ENCODE peak calls at places on chromosomes 6 and 20, in seven cellular contexts. I, E, L, C, G, V and W are unnamed samples.
A peak's percentile ranks its signal among the peaks of the same experiment; 100 is the strongest.

GRCh38 chr6:52494298-52495072 is 74.3 kb downstream of the EFHC1 start:
- DNase-seq in I (peak; percentile 2), E (no peak), L (no peak), C (no peak), G (no peak), V (no peak), W (no peak)

GRCh38 chr6:155887431-155887830 is 431.8 kb upstream of the NOX3 start:
- DNase-seq in I (no peak), E (no peak), L (no peak), C (no peak), G (no peak), V (no peak), W (no peak)

GRCh38 chr6:95693108-95693507 is 115.8 kb downstream of the MANEA start:
- DNase-seq in I (no peak), E (no peak), L (no peak), C (peak; percentile 9), G (no peak), V (no peak), W (peak; percentile 21)

GRCh38 chr6:109087661-109088264 is 6.9 kb downstream of the SESN1 start:
- DNase-seq in I (no peak), E (no peak), L (no peak), C (no peak), G (no peak), V (no peak), W (no peak)

GRCh38 chr20:61115627-61116026 is 136.4 kb upstream of the CDH4 start:
- DNase-seq in I (no peak), E (no peak), L (peak; percentile 60), C (no peak), G (peak; percentile 23), V (no peak), W (no peak)

GRCh38 chr6:34360556-34360955 is 31.9 kb downstream of the NUDT3 start:
- DNase-seq in I (peak; percentile 67), E (peak; percentile 52), L (no peak), C (no peak), G (no peak), V (no peak), W (no peak)

GRCh38 chr20:47995661-47996060 is 210.4 kb upstream of the SULF2 start:
- DNase-seq in I (no peak), E (no peak), L (no peak), C (no peak), G (no peak), V (no peak), W (no peak)

GRCh38 chr6:105844275-105844848 is 241.8 kb upstream of the PRDM1 start:
- DNase-seq in I (peak; percentile 60), E (peak; percentile 3), L (no peak), C (no peak), G (no peak), V (no peak), W (no peak)

GRCh38 chr6:28867078-28867414 is 56.7 kb downstream of the TRIM27 start:
- DNase-seq in I (peak; percentile 6), E (peak; percentile 9), L (no peak), C (peak; percentile 51), G (no peak), V (peak; percentile 79), W (peak; percentile 40)

GRCh38 chr20:8367679-8368078 is 235.6 kb downstream of the PLCB1 start:
- DNase-seq in I (no peak), E (no peak), L (no peak), C (no peak), G (no peak), V (no peak), W (no peak)

GRCh38 chr6:11614534-11615213 is 77.1 kb downstream of the TMEM170B start:
- DNase-seq in I (no peak), E (no peak), L (no peak), C (no peak), G (no peak), V (no peak), W (no peak)

GRCh38 chr6:50791900-50792508 is 26.7 kb upstream of the TFAP2B start:
- DNase-seq in I (peak; percentile 40), E (peak; percentile 42), L (peak; percentile 20), C (peak; percentile 37), G (no peak), V (peak; percentile 27), W (peak; percentile 78)

GRCh38 chr6:156794963-156795362 is 17.8 kb downstream of the ARID1B start:
- DNase-seq in I (no peak), E (no peak), L (no peak), C (peak; percentile 76), G (no peak), V (no peak), W (no peak)

GRCh38 chr6:42754759-42755158 is 8.9 kb upstream of the TBCC start:
- DNase-seq in I (no peak), E (no peak), L (no peak), C (no peak), G (no peak), V (no peak), W (no peak)

GRCh38 chr20:25065625-25066338 is 7.8 kb upstream of the ACSS1 start:
- DNase-seq in I (peak; percentile 78), E (peak; percentile 71), L (no peak), C (peak; percentile 79), G (peak; percentile 85), V (peak; percentile 79), W (peak; percentile 67)

GRCh38 chr20:46268662-46269061 is 39.6 kb downstream of the CDH22 start:
- DNase-seq in I (no peak), E (no peak), L (no peak), C (no peak), G (no peak), V (no peak), W (no peak)

GRCh38 chr6:19039287-19039686 is 652.1 kb downstream of the RNF144B start:
- DNase-seq in I (no peak), E (no peak), L (no peak), C (no peak), G (no peak), V (no peak), W (no peak)